ENCODE peak calls at places on chromosomes 3 and 15, in seven cellular contexts. G, Q, A, C, B, U and R are unnamed samples.

GRCh38 chr3:39631136-39631535 is 163.7 kb downstream of the MOBP start:
- DNase-seq in G (peak; percentile 60), Q (no peak), A (no peak), C (no peak), B (no peak), U (no peak), R (no peak)

GRCh38 chr3:77158701-77159100 is 118.8 kb downstream of the ROBO2 start:
- DNase-seq in G (no peak), Q (no peak), A (no peak), C (no peak), B (no peak), U (no peak), R (no peak)

GRCh38 chr3:98811048-98811447 is 47.9 kb downstream of the ST3GAL6 start:
- DNase-seq in G (no peak), Q (no peak), A (no peak), C (no peak), B (no peak), U (no peak), R (no peak)

GRCh38 chr15:87566236-87566635 is 690.3 kb downstream of the NTRK3 start:
- DNase-seq in G (no peak), Q (no peak), A (no peak), C (no peak), B (no peak), U (no peak), R (no peak)

GRCh38 chr3:63467392-63467791 is 185.1 kb upstream of the SNTN start:
- DNase-seq in G (no peak), Q (no peak), A (no peak), C (no peak), B (no peak), U (no peak), R (no peak)

GRCh38 chr15:53851110-53851833 is 91.8 kb upstream of the WDR72 start:
- DNase-seq in G (no peak), Q (no peak), A (no peak), C (no peak), B (no peak), U (no peak), R (no peak)

GRCh38 chr3:131283862-131284261 is 97.7 kb upstream of the NUDT16 start:
- DNase-seq in G (no peak), Q (no peak), A (no peak), C (no peak), B (no peak), U (no peak), R (no peak)

GRCh38 chr15:67340630-67341029 is 86.0 kb downstream of the IQCH start:
- DNase-seq in G (no peak), Q (no peak), A (no peak), C (no peak), B (no peak), U (no peak), R (no peak)

GRCh38 chr3:195150194-195151118 is 120.5 kb downstream of the XXYLT1 start:
- DNase-seq in G (peak; percentile 86), Q (peak; percentile 89), A (peak; percentile 98), C (no peak), B (no peak), U (peak; percentile 37), R (peak; percentile 89)

GRCh38 chr3:188274249-188274915 is 120.4 kb downstream of the LPP start:
- DNase-seq in G (peak; percentile 88), Q (peak; percentile 75), A (peak; percentile 33), C (peak; percentile 76), B (no peak), U (no peak), R (no peak)

GRCh38 chr3:189457201-189457607 is 174.0 kb upstream of the TP63 start:
- DNase-seq in G (no peak), Q (peak; percentile 69), A (peak; percentile 8), C (no peak), B (no peak), U (no peak), R (no peak)

GRCh38 chr15:45641374-45641778 is 6.5 kb downstream of the SQOR start:
- DNase-seq in G (peak; percentile 97), Q (peak; percentile 66), A (peak; percentile 97), C (peak; percentile 92), B (no peak), U (no peak), R (no peak)

GRCh38 chr15:63848881-63849551 is 15.3 kb upstream of the HERC1 start:
- DNase-seq in G (no peak), Q (no peak), A (no peak), C (no peak), B (no peak), U (no peak), R (no peak)

GRCh38 chr3:153209596-153209995 is 47.6 kb downstream of the RAP2B start:
- DNase-seq in G (peak; percentile 29), Q (peak; percentile 42), A (peak; percentile 81), C (peak; percentile 84), B (no peak), U (peak; percentile 12), R (peak; percentile 72)

GRCh38 chr3:5330152-5330810 is 142.8 kb downstream of the EDEM1 start:
- DNase-seq in G (no peak), Q (peak; percentile 79), A (peak; percentile 2), C (peak; percentile 49), B (no peak), U (no peak), R (no peak)

GRCh38 chr15:60819860-60820259 is 340.9 kb upstream of the ICE2 start:
- DNase-seq in G (no peak), Q (no peak), A (no peak), C (no peak), B (no peak), U (no peak), R (no peak)

GRCh38 chr3:154188846-154189245 is 67.7 kb downstream of the ARHGEF26 start:
- DNase-seq in G (no peak), Q (no peak), A (peak; percentile 43), C (no peak), B (no peak), U (no peak), R (no peak)

GRCh38 chr3:179962617-179963387 is 73.9 kb downstream of the PEX5L start:
- DNase-seq in G (no peak), Q (no peak), A (no peak), C (no peak), B (no peak), U (no peak), R (no peak)

GRCh38 chr15:35256555-35256954 is 171.5 kb upstream of the NANOGP8 start:
- DNase-seq in G (peak; percentile 37), Q (peak; percentile 8), A (peak; percentile 23), C (peak; percentile 15), B (no peak), U (no peak), R (no peak)